ENCODE peak calls at places on chromosomes 2 and 18, in four cellular contexts. J, I, N and U are unnamed samples.

GRCh38 chr18:44632469-44633145 is 48.1 kb upstream of the SETBP1 start:
- DNase-seq in J (no peak), I (no peak), N (no peak), U (no peak)

GRCh38 chr2:99881901-99882591 is 260.3 kb downstream of the AFF3 start:
- DNase-seq in J (no peak), I (no peak), N (peak), U (peak)

GRCh38 chr2:196181484-196181883 is 10.1 kb upstream of the STK17B start:
- DNase-seq in J (no peak), I (no peak), N (no peak), U (no peak)

GRCh38 chr2:69149631-69150215 is 136.7 kb downstream of the ANTXR1 start:
- DNase-seq in J (peak), I (no peak), N (peak), U (peak)

GRCh38 chr2:23414106-23414505 is 29.1 kb downstream of the KLHL29 start:
- DNase-seq in J (no peak), I (no peak), N (no peak), U (no peak)

GRCh38 chr18:23259701-23260661 is 124.7 kb downstream of the CABLES1 start:
- DNase-seq in J (peak), I (no peak), N (no peak), U (peak)

GRCh38 chr2:120346034-120346666 is at the start of gene INHBB:
- DNase-seq in J (no peak), I (no peak), N (peak), U (peak)

GRCh38 chr2:217075225-217075802 is 215.4 kb upstream of the TNP1 start:
- DNase-seq in J (peak), I (no peak), N (no peak), U (peak)

GRCh38 chr2:109046925-109047508 is 58.0 kb upstream of the EDAR start:
- DNase-seq in J (no peak), I (no peak), N (peak), U (no peak)

GRCh38 chr18:24190590-24190989 is 51.7 kb downstream of the CABYR start:
- DNase-seq in J (no peak), I (no peak), N (no peak), U (no peak)